ENCODE peak calls at places on chromosomes 12 and 14, in six cellular contexts. F is heart right ventricle, Q is right lobe of liver, Z is psoas muscle, J is progenitor cell of endocrine pancreas, V is RWPE1. S is an unnamed sample.
A peak's percentile ranks its signal among the peaks of the same experiment; 100 is the strongest.

GRCh38 chr14:102568115-102568614 is 24.3 kb upstream of the RCOR1 start:
- DNase-seq in F (no peak), Q (no peak), Z (no peak), J (no peak), V (peak; percentile 53), S (no peak)

GRCh38 chr14:33165144-33165925 is 226.7 kb downstream of the NPAS3 start:
- DNase-seq in F (no peak), Q (no peak), Z (no peak), J (no peak), V (no peak), S (no peak)

GRCh38 chr14:42927313-42927712 is 1320.6 kb downstream of the LRFN5 start:
- DNase-seq in F (no peak), Q (no peak), Z (no peak), J (no peak), V (no peak), S (no peak)

GRCh38 chr14:59704054-59704453 is 127.4 kb upstream of the CCDC175 start:
- DNase-seq in F (no peak), Q (no peak), Z (peak; percentile 52), J (no peak), V (no peak), S (no peak)

GRCh38 chr14:59394268-59394667 is 70.9 kb downstream of the GPR135 start:
- DNase-seq in F (no peak), Q (no peak), Z (no peak), J (no peak), V (peak; percentile 15), S (no peak)

GRCh38 chr14:98766818-98767217 is 505.2 kb downstream of the BCL11B start:
- DNase-seq in F (no peak), Q (no peak), Z (no peak), J (no peak), V (peak; percentile 13), S (no peak)

GRCh38 chr12:94033767-94034166 is 114.6 kb upstream of the PLXNC1 start:
- DNase-seq in F (no peak), Q (no peak), Z (no peak), J (no peak), V (no peak), S (no peak)

GRCh38 chr12:92108651-92109050 is 37.0 kb downstream of the BTG1 start:
- DNase-seq in F (no peak), Q (no peak), Z (no peak), J (no peak), V (no peak), S (no peak)

GRCh38 chr14:105069887-105070759 is 4.9 kb upstream of the GPR132 start:
- DNase-seq in F (peak; percentile 41), Q (peak; percentile 42), Z (peak; percentile 61), J (no peak), V (no peak), S (no peak)

GRCh38 chr12:22668441-22668840 is 43.5 kb downstream of the ETNK1 start:
- DNase-seq in F (no peak), Q (no peak), Z (no peak), J (no peak), V (no peak), S (no peak)

GRCh38 chr12:22667122-22667521 is 42.2 kb downstream of the ETNK1 start:
- DNase-seq in F (no peak), Q (no peak), Z (no peak), J (no peak), V (no peak), S (no peak)

GRCh38 chr12:22665476-22665875 is 40.5 kb downstream of the ETNK1 start:
- DNase-seq in F (no peak), Q (no peak), Z (no peak), J (no peak), V (no peak), S (no peak)

GRCh38 chr12:22672951-22673350 is 48.0 kb downstream of the ETNK1 start:
- DNase-seq in F (no peak), Q (no peak), Z (no peak), J (no peak), V (no peak), S (no peak)

DNA sequence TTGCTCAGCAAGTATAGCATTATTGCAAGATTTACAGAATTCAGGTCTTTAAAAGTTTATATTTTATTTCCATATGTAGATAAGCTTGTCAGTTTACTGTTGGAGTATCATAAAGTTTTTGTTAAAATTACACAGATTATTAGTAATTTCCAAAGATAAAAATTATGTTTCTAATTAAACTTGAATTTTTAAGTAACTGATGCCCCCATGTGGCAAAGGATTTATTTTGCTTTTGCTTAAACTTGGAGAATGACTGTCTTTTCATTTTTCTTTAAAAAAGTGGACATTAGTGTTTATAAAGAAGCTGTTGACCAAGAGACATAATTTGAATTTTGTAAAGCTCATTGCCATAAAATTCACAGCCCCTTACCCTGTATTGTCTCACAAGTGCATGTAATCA is 45.8 kb downstream of the ETNK1 start:
- DNase-seq in F (no peak), Q (no peak), Z (no peak), J (no peak), V (no peak), S (no peak)
- TF ChIP-seq CTCF in F (peak; percentile 38), Q (peak; percentile 40), Z (no peak), J (peak; percentile 46), V (peak; percentile 13), S (peak; percentile 13)

DNA sequence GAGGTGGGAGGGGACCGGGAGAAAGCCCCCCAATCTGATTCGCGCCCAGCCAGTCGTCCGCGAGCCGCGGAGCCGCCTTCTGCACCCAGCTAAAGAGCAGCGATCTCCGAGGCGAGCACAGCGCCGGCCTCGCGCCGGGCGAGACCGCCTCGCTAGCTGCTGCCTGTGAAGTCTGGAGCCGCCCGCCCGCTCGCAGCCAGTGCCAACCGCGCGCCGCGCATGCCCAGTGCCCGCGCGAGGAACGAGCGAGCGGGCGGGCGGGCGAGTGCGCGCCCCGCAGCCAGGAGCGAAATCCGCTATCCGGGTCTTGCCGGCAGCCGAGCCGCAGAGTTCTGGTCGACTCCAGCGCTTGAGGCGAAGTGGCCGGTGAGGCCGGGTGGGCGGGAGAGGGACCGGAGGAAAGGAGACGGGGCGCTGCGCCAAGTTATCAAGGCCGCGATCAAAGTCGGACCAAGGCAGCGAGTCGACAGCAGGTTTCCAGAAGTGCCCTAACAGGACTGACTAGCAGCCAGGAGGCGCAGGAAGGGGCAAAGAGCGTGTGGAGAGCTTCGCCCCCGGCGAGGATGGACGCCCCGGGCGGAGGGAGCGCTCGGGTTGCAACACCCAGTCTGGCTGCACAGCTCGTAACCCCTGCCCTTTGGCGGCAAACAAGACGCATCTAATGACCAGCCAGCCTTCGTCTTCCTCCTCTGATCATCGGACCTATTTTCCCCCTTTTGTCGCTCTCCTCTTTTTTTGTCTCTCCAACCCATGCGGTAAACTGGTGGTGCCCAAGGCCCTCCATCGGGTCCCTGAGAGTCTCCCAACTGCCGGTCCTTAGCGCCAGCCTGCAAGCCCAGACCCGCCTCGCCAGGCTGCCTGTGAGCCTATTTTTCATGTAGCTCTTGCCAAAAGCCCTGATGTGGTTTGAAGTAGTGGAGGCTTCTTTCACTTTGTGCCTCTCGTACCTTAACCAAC is at the start of gene EPS8:
- DNase-seq in F (peak; percentile 94), Q (peak; percentile 92), Z (peak; percentile 96), J (peak; percentile 99), V (peak; percentile 76), S (peak; percentile 89)
- TF ChIP-seq CTCF in F (no peak), Q (peak; percentile 13), Z (no peak), J (no peak), V (no peak), S (no peak)

DNA sequence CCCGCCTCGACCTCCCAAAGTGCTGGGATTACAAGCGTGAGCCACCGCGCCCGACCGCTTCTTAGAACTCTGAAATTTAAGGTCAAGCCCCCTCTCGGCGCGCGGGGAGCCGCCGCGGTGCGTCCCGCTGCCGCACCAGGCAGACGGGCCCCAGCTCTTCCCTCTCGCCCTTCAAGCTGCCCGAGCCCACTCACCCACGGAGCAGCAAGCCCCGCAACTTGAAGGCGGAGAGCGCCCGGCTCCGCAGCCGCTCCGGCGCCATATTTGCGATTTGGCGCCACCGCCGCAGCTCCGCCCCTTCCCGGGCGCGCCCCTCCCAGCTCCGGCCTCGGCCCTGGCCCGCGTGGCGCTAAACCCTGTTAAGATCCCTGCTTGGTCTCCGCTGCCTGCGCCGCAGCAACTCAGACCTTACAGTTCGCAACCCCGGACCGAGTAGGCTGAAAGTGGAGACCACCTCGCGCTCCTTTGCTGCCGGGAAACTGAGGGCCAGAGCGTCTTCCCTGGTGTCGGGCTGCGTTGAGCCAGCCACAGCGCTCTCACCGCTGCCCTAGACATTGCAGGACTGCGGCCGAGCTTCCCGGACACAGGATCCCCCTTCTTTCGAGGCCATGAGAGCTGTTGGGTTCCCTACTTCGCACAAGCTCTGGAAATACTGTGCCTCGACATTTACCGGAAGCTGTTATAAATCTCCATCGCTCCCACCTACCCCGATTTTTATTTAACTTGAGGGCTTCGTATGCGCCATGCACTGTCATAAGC is at the start of gene POLE2:
- DNase-seq in F (peak; percentile 81), Q (peak; percentile 80), Z (peak; percentile 87), J (peak; percentile 67), V (peak; percentile 62), S (peak; percentile 47)
- TF ChIP-seq CTCF in F (no peak), Q (peak; percentile 16), Z (no peak), J (no peak), V (no peak), S (no peak)

DNA sequence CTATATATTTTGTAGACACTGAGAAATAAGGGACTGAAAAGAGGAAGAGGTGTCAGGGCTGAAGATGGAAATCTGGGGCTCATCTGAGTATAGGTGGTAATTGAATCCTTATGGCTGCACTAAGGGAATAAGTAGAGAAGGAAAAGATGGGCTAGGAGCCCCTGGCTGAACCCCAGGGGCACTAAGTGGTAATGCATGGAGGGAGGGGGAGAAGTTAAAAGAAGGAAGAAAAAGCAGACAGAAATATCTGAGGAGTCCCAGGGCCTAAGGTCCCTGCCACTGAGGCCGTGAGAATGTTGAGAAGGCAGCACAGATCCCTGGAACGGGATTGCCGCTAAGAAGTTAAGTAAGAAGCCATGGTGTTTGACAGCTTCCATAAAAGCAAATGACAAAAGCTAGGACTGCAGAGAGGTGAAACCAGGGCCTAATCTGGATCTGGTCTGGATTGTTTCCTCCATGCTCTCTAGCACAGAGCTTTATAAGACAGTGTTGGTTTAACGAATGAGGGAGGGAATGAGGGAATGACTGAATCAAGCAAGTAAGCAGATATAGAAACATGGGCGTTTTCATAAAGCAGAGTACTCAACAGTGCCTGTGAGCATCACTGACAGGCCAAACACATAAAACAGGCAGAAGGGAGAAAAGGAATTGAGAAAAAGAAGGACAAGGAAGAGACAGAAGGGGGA is 92.9 kb downstream of the HMGA2 start:
- DNase-seq in F (no peak), Q (no peak), Z (no peak), J (no peak), V (no peak), S (no peak)
- TF ChIP-seq CTCF in F (no peak), Q (no peak), Z (no peak), J (no peak), V (no peak), S (no peak)

GRCh38 chr14:23076785-23077408 is 18.0 kb downstream of the ACIN1 start:
- DNase-seq in F (no peak), Q (no peak), Z (no peak), J (no peak), V (no peak), S (no peak)
- TF ChIP-seq CTCF in F (peak; percentile 68), Q (peak; percentile 63), Z (peak; percentile 66), J (peak; percentile 70), V (peak; percentile 81), S (peak; percentile 63)

DNA sequence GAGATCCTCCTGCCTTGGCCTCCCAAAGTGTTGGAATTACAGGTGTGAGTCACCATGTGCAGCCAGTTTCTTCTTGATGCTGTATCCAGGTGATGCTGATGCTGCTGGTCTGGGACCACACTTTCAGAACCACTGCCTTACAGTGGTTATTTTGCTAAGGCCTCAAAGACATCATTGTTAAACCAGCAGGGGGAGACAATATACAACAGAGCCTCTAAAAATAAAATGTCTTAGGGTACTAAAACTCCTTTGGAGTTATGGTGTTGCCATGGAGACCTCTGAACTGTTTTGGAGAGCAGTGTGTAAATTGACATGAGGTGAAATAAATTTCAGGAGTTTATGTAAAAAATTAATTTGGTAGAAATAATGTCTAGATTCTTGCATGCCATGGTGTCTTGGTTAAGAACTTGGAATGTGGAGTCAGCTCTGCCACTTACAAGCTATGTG is 1.1 kb upstream of the ARG2 start:
- DNase-seq in F (no peak), Q (no peak), Z (no peak), J (no peak), V (peak; percentile 69), S (no peak)
- TF ChIP-seq CTCF in F (peak; percentile 75), Q (peak; percentile 65), Z (peak; percentile 73), J (peak; percentile 67), V (peak; percentile 75), S (peak; percentile 64)